ENCODE peak calls at places on chromosomes 3 and 15, in nine cellular contexts. C is naive thymus-derived CD4-positive, alpha-beta T cell; O is caudate nucleus; Q is amniotic epithelial cell; Y is endothelial cell; E is iris pigment epithelial cell; J is activated effector memory CD4-positive, alpha-beta T cell treated with Interleukin-2 at 50 U/mL for 16 hours; F is EH; L is lung microvascular endothelial cell. K is an unnamed sample.

GRCh38 chr3:71454513-71455423 is 128.8 kb downstream of the FOXP1 start:
- DNase-seq in Q (no peak), E (no peak), J (no peak), C (no peak), F (no peak), O (no peak), Y (no peak), L (no peak), K (no peak)

GRCh38 chr3:120072867-120073525 is 21.3 kb downstream of the GSK3B start:
- DNase-seq in J (no peak), E (no peak), Q (no peak), O (no peak), C (no peak), L (no peak), Y (no peak), F (no peak), K (no peak)

GRCh38 chr3:101964861-101965260 is 115.5 kb downstream of the NFKBIZ start:
- DNase-seq in L (no peak), F (no peak), E (no peak), Q (peak; percentile 60), C (no peak), O (no peak), Y (no peak), J (no peak), K (peak; percentile 76)

GRCh38 chr3:14418670-14419250 is 16.4 kb downstream of the SLC6A6 start:
- DNase-seq in C (no peak), Y (no peak), F (no peak), E (no peak), Q (no peak), O (no peak), L (no peak), J (no peak), K (no peak)

GRCh38 chr3:135017494-135017893 is 222.4 kb downstream of the EPHB1 start:
- DNase-seq in O (no peak), E (no peak), J (no peak), C (no peak), Q (no peak), Y (no peak), F (no peak), L (no peak), K (no peak)

GRCh38 chr3:79414035-79414434 is 353.8 kb downstream of the ROBO1 start:
- DNase-seq in Q (no peak), E (no peak), J (no peak), Y (no peak), F (no peak), L (no peak), O (no peak), C (no peak), K (no peak)

GRCh38 chr3:114790752-114791151 is 356.3 kb downstream of the ZBTB20 start:
- DNase-seq in J (no peak), F (no peak), C (no peak), Y (no peak), L (no peak), E (no peak), Q (no peak), O (no peak), K (no peak)

GRCh38 chr3:133872781-133873180 is 22.9 kb downstream of the RAB6B start:
- DNase-seq in L (no peak), C (no peak), E (no peak), J (no peak), Y (no peak), F (no peak), Q (no peak), O (no peak), K (no peak)

GRCh38 chr15:39784125-39784524 is 1.5 kb upstream of the FSIP1 start:
- DNase-seq in E (peak; percentile 66), O (no peak), J (no peak), Y (no peak), C (no peak), Q (peak; percentile 37), F (peak; percentile 62), L (peak; percentile 73), K (peak; percentile 43)

GRCh38 chr3:156542101-156543042 is 12.5 kb downstream of the SSR3 start:
- DNase-seq in J (no peak), O (no peak), F (no peak), C (no peak), E (no peak), L (peak; percentile 25), Y (no peak), Q (no peak), K (no peak)

GRCh38 chr15:49989498-49989897 is 129.5 kb downstream of the ATP8B4 start:
- DNase-seq in J (no peak), Q (no peak), Y (no peak), C (no peak), L (no peak), O (no peak), F (no peak), E (no peak), K (peak; percentile 59)

GRCh38 chr3:39809181-39809994 is at the start of gene MYRIP:
- DNase-seq in L (peak; percentile 58), O (no peak), F (peak; percentile 16), Y (peak; percentile 75), Q (no peak), E (peak; percentile 5), C (no peak), J (no peak), K (peak; percentile 7)

GRCh38 chr15:88465633-88466219 is 1.5 kb downstream of the MRPL46 start:
- DNase-seq in L (peak; percentile 55), J (no peak), F (peak; percentile 83), Q (peak; percentile 71), Y (no peak), O (no peak), E (peak; percentile 85), C (no peak), K (peak; percentile 30)

GRCh38 chr15:70098170-70098460 is 398 bp upstream of the TLE3 start:
- DNase-seq in F (no peak), Y (no peak), J (no peak), O (no peak), C (no peak), Q (no peak), E (no peak), L (no peak), K (no peak)

GRCh38 chr3:157493627-157494550 is 9.3 kb downstream of the VEPH1 start:
- DNase-seq in O (no peak), F (peak; percentile 74), C (no peak), L (peak; percentile 72), Q (peak; percentile 60), E (peak; percentile 61), Y (no peak), J (no peak), K (peak; percentile 91)

GRCh38 chr3:188051801-188052228 is 102.1 kb upstream of the LPP start:
- DNase-seq in C (no peak), O (peak; percentile 76), L (no peak), Y (no peak), E (peak; percentile 32), J (no peak), F (no peak), Q (no peak), K (peak; percentile 51)

GRCh38 chr3:55012091-55012490 is 84.2 kb upstream of the LRTM1 start:
- DNase-seq in J (no peak), C (no peak), L (no peak), E (no peak), O (no peak), Q (no peak), F (no peak), Y (no peak), K (no peak)

GRCh38 chr15:92634641-92635272 is 20.8 kb downstream of the FAM174B start:
- DNase-seq in O (no peak), E (no peak), Q (no peak), C (no peak), Y (no peak), F (no peak), J (no peak), L (no peak), K (no peak)

GRCh38 chr15:52252781-52253180 is 42.8 kb downstream of the MYO5C start:
- DNase-seq in L (peak; percentile 94), Y (no peak), O (no peak), J (no peak), Q (peak; percentile 95), F (peak; percentile 92), E (peak; percentile 96), C (no peak), K (peak; percentile 90)

GRCh38 chr3:16362781-16363180 is 97.8 kb downstream of the OXNAD1 start:
- DNase-seq in E (no peak), O (no peak), Y (no peak), Q (no peak), J (no peak), C (no peak), L (no peak), F (peak; percentile 77), K (no peak)

K was measured in fibroblast of the aortic adventitia.